ENCODE peak calls at places on chromosomes 12 and 14, in five cellular contexts. One of them, this sample, is unnamed.

GRCh38 chr14:56271988-56272387 is 153.8 kb downstream of the PELI2 start:
- DNase-seq in hepatocyte: no peak
- DNase-seq in A549: no peak
- DNase-seq in pancreas: no peak
- DNase-seq in stomach: no peak
- DNase-seq in this sample: no peak

GRCh38 chr14:21070610-21071224 is 613 bp downstream of the ARHGEF40 start:
- DNase-seq in hepatocyte: peak; percentile 64
- DNase-seq in pancreas: peak; percentile 67
- DNase-seq in A549: peak; percentile 40
- DNase-seq in stomach: no peak
- DNase-seq in this sample: peak; percentile 57

GRCh38 chr14:93201155-93201704 is 5.6 kb downstream of the GON7 start:
- DNase-seq in pancreas: no peak
- DNase-seq in A549: no peak
- DNase-seq in hepatocyte: no peak
- DNase-seq in stomach: no peak
- DNase-seq in this sample: no peak

GRCh38 chr12:26068503-26068902 is 56.3 kb downstream of the BHLHE41 start:
- DNase-seq in stomach: no peak
- DNase-seq in hepatocyte: no peak
- DNase-seq in pancreas: no peak
- DNase-seq in A549: no peak
- DNase-seq in this sample: no peak

GRCh38 chr12:27573972-27574371 is 50.0 kb downstream of the PPFIBP1 start:
- DNase-seq in pancreas: no peak
- DNase-seq in A549: no peak
- DNase-seq in stomach: no peak
- DNase-seq in hepatocyte: no peak
- DNase-seq in this sample: no peak

GRCh38 chr12:94208433-94208921 is 60.1 kb downstream of the PLXNC1 start:
- DNase-seq in pancreas: no peak
- DNase-seq in A549: no peak
- DNase-seq in hepatocyte: no peak
- DNase-seq in stomach: no peak
- DNase-seq in this sample: no peak

GRCh38 chr14:57610631-57611030 is 117.0 kb upstream of the CCDC198 start:
- DNase-seq in pancreas: no peak
- DNase-seq in A549: no peak
- DNase-seq in stomach: no peak
- DNase-seq in hepatocyte: no peak
- DNase-seq in this sample: no peak

GRCh38 chr12:64781374-64782029 is 22.3 kb upstream of the GNS start:
- DNase-seq in stomach: peak; percentile 34
- DNase-seq in pancreas: peak; percentile 66
- DNase-seq in A549: no peak
- DNase-seq in hepatocyte: no peak
- DNase-seq in this sample: peak; percentile 29

GRCh38 chr14:61479746-61480502 is 158.5 kb downstream of the PRKCH start:
- DNase-seq in pancreas: no peak
- DNase-seq in stomach: no peak
- DNase-seq in hepatocyte: no peak
- DNase-seq in A549: no peak
- DNase-seq in this sample: no peak

GRCh38 chr12:130576286-130576933 is 139.7 kb downstream of the RIMBP2 start:
- DNase-seq in stomach: no peak
- DNase-seq in hepatocyte: no peak
- DNase-seq in pancreas: no peak
- DNase-seq in A549: no peak
- DNase-seq in this sample: no peak

GRCh38 chr14:51513281-51513680 is 138.4 kb upstream of the FRMD6 start:
- DNase-seq in hepatocyte: no peak
- DNase-seq in stomach: no peak
- DNase-seq in A549: no peak
- DNase-seq in pancreas: no peak
- DNase-seq in this sample: no peak

GRCh38 chr12:79844693-79845092 is 90.2 kb downstream of the PPP1R12A start:
- DNase-seq in stomach: no peak
- DNase-seq in hepatocyte: peak; percentile 25
- DNase-seq in pancreas: no peak
- DNase-seq in A549: peak; percentile 8
- DNase-seq in this sample: no peak

GRCh38 chr12:25436206-25436912 is 116.7 kb downstream of the LMNTD1 start:
- DNase-seq in hepatocyte: peak; percentile 85
- DNase-seq in stomach: no peak
- DNase-seq in pancreas: no peak
- DNase-seq in A549: peak; percentile 63
- DNase-seq in this sample: peak; percentile 18

GRCh38 chr14:26281280-26281998 is 316.4 kb downstream of the NOVA1 start:
- DNase-seq in stomach: no peak
- DNase-seq in pancreas: no peak
- DNase-seq in hepatocyte: peak; percentile 37
- DNase-seq in A549: peak; percentile 5
- DNase-seq in this sample: peak; percentile 7

GRCh38 chr12:127657036-127657435 is 609.9 kb upstream of the TMEM132C start:
- DNase-seq in hepatocyte: no peak
- DNase-seq in stomach: no peak
- DNase-seq in pancreas: no peak
- DNase-seq in A549: no peak
- DNase-seq in this sample: no peak

GRCh38 chr12:124032265-124032886 is 59.4 kb downstream of the ZNF664 start:
- DNase-seq in stomach: peak; percentile 38
- DNase-seq in hepatocyte: peak; percentile 84
- DNase-seq in pancreas: peak; percentile 35
- DNase-seq in A549: peak; percentile 89
- DNase-seq in this sample: peak; percentile 38

GRCh38 chr12:81255947-81256346 is 178.1 kb downstream of the ACSS3 start:
- DNase-seq in A549: no peak
- DNase-seq in pancreas: no peak
- DNase-seq in stomach: no peak
- DNase-seq in hepatocyte: no peak
- DNase-seq in this sample: no peak

GRCh38 chr14:92638904-92639303 is 109.5 kb downstream of the LGMN start:
- DNase-seq in pancreas: no peak
- DNase-seq in hepatocyte: no peak
- DNase-seq in A549: no peak
- DNase-seq in stomach: no peak
- DNase-seq in this sample: no peak

GRCh38 chr12:132524405-132524804 is 34.5 kb downstream of the FBRSL1 start:
- DNase-seq in hepatocyte: peak; percentile 68
- DNase-seq in A549: peak; percentile 97
- DNase-seq in stomach: peak; percentile 90
- DNase-seq in pancreas: no peak
- DNase-seq in this sample: peak; percentile 88

GRCh38 chr14:37970696-37971095 is 237.0 kb upstream of the SSTR1 start:
- DNase-seq in A549: no peak
- DNase-seq in stomach: no peak
- DNase-seq in hepatocyte: no peak
- DNase-seq in pancreas: no peak
- DNase-seq in this sample: no peak

GRCh38 chr12:114916531-114916930 is 232.6 kb upstream of the TBX3 start:
- DNase-seq in pancreas: no peak
- DNase-seq in A549: no peak
- DNase-seq in hepatocyte: peak; percentile 30
- DNase-seq in stomach: no peak
- DNase-seq in this sample: no peak

GRCh38 chr14:97584528-97584927 is 787.3 kb downstream of the VRK1 start:
- DNase-seq in pancreas: no peak
- DNase-seq in A549: no peak
- DNase-seq in stomach: no peak
- DNase-seq in hepatocyte: no peak
- DNase-seq in this sample: no peak

GRCh38 chr12:50086148-50086547 is 1.0 kb downstream of the SMARCD1 start:
- DNase-seq in hepatocyte: no peak
- DNase-seq in stomach: no peak
- DNase-seq in pancreas: no peak
- DNase-seq in A549: no peak
- DNase-seq in this sample: peak; percentile 22

GRCh38 chr12:86724716-86725115 is 468.5 kb upstream of the MGAT4C start:
- DNase-seq in pancreas: no peak
- DNase-seq in stomach: no peak
- DNase-seq in A549: no peak
- DNase-seq in hepatocyte: no peak
- DNase-seq in this sample: no peak

GRCh38 chr12:124867389-124867930 is 3.8 kb upstream of the SCARB1 start:
- DNase-seq in A549: no peak
- DNase-seq in hepatocyte: peak; percentile 55
- DNase-seq in pancreas: no peak
- DNase-seq in stomach: peak; percentile 39
- DNase-seq in this sample: no peak

GRCh38 chr12:60693019-60693626 is 1097.3 kb downstream of the SLC16A7 start:
- DNase-seq in hepatocyte: no peak
- DNase-seq in stomach: no peak
- DNase-seq in A549: no peak
- DNase-seq in pancreas: no peak
- DNase-seq in this sample: no peak

GRCh38 chr12:60684988-60685655 is 1089.3 kb downstream of the SLC16A7 start:
- DNase-seq in pancreas: no peak
- DNase-seq in hepatocyte: no peak
- DNase-seq in stomach: no peak
- DNase-seq in A549: no peak
- DNase-seq in this sample: no peak

DNA sequence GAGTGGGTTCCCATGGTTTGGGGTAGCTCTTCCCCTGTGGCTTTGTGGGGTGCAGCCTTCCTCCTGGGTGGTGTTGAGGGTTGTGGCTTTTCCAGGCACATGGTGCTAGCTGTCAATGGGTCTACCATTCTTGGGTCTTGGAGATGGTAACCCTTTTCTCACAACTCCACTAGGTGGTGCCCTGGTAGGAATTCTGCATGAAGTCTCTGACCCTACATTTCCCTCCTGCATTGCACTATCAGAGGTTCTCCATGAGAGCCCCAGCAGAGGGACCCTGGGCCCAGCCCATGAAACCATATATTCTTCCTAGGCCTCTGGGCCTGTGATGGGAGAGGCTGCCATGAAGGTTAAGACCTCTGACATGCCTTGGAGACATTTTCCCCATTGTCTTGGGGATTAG is 1093.3 kb downstream of the SLC16A7 start:
- DNase-seq in hepatocyte: no peak
- DNase-seq in A549: no peak
- DNase-seq in pancreas: no peak
- DNase-seq in stomach: no peak
- DNase-seq in this sample: no peak
- TF ChIP-seq CTCF in hepatocyte: no peak
- TF ChIP-seq CTCF in A549: no peak
- TF ChIP-seq CTCF in pancreas: no peak
- TF ChIP-seq CTCF in stomach: no peak
- TF ChIP-seq CTCF in this sample: no peak

DNA sequence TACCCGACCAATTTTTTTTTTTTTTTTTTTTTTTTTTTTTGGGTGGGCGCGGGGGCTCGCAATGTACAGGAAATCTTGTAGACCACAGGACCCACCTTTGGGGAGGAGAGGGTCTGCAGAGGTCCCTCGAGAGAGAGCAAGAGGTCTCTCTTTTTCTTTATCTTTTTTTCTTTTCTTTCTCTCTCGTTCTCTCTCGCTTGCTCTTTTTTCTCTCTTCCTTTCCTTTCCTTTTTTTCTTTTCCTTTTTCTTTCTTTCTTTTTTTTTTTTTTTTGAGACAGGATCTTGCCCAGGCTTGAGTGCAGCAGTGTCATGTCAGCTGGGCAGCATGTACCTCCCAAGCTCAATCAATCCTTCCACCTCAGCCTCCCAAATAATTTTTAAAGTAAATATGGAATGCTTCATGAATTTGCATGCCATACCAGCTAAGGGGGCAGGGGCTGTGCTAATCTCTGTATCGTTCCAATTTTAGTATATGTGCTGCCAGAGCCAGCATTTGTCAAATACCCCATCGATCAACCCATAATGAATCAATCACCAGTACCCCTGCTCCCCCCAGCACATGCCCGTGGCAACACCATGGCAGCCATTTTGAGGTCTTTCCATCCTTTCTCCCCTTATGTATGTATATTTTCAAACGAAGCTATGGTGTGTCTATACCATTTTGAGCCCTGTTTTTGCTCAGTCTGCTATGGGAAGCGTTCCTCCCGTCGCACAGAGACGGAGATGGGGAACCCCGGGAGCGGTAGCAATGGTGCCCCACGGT is 9.3 kb downstream of the PAPLN start:
- DNase-seq in A549: no peak
- DNase-seq in stomach: no peak
- DNase-seq in hepatocyte: no peak
- DNase-seq in pancreas: no peak
- DNase-seq in this sample: no peak
- H3K4me3 ChIP-seq in A549: no peak overlapping the region
- H3K4me3 ChIP-seq in stomach: peak overlapping the region; percentile 49
- H3K4me3 ChIP-seq in hepatocyte: peak overlapping the region; percentile 23
- H3K4me3 ChIP-seq in pancreas: no peak overlapping the region
- H3K4me3 ChIP-seq in this sample: no peak overlapping the region

DNA sequence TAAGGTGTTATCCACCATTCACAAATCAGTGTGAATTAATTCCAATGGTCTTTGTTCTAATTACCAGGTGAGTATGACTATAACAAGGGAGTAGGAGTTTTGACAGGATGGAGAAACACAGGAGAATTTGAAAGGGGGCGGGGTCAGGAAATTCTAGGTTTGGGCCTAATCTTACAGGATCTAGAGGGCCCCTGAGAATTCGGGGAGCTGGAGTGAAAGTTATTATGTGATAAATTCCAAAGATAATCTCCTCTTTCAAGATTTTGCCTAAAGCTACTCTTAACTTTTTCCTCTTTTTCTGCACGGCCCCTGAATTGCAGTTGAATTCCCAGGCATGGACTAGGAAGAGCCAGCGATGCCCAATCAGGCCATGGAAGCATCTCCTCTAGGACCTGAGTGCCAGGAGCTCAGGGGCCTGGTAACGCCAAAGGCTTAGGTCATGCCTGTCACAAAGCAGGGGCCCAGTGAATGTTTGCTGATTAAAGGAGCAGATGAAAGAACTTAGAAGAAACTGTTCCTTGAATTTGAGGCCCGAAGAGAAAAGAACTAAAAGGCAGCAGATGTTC is 195.6 kb downstream of the PPM1H start:
- DNase-seq in stomach: no peak
- DNase-seq in A549: no peak
- DNase-seq in pancreas: no peak
- DNase-seq in hepatocyte: no peak
- DNase-seq in this sample: no peak
- TF ChIP-seq CTCF in stomach: no peak
- TF ChIP-seq CTCF in A549: no peak
- TF ChIP-seq CTCF in pancreas: no peak
- TF ChIP-seq CTCF in hepatocyte: no peak
- TF ChIP-seq CTCF in this sample: no peak

DNA sequence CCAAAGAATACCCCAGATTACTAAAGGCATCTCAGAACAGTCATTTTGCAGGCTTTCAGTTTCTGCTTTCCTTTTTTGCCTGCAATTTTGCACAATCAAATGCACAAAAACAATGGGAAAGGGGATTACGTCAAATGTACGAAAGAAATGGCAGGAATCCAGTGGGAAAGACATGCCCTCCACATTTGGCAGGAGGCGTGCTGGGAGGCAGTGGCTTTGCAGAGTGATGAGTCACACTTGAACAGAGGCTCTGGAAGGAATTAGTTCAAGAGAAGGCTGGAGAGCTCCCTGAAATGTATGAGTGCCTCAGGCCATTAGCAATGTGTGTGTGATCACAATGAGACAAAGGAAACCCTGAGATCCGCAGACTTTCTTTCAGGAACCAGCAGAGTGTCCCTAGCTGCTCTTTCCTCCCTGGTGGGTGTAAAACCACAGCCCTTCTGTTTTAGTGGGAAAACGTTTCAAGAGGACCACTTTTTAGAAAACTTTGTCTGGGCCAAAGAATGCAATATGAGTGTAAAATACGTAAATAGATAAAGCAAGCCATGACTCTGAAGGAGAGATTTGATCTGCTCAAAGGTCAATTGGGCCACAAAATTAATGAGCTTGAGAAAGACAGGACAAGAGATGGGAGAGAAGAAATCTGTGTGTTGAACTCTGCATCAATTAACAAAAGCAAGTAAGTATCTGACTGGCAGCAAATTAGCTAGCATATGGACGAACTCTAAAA is 155.5 kb upstream of the PDE3A start:
- DNase-seq in A549: peak; percentile 74
- DNase-seq in hepatocyte: peak; percentile 91
- DNase-seq in pancreas: peak; percentile 44
- DNase-seq in stomach: peak; percentile 31
- DNase-seq in this sample: peak; percentile 84
- H3K4me3 ChIP-seq in A549: peak overlapping the region; percentile 15
- H3K4me3 ChIP-seq in hepatocyte: no peak overlapping the region
- H3K4me3 ChIP-seq in pancreas: no peak overlapping the region
- H3K4me3 ChIP-seq in stomach: no peak overlapping the region
- H3K4me3 ChIP-seq in this sample: no peak overlapping the region